ENCODE peak calls at places on chromosomes 5 and 9, in ten cellular contexts. L is GM12878, I is heart right ventricle, B is pancreas, X is left ventricle myocardium inferior, U is Peyer's patch, Q is tibial nerve, E is choroid plexus epithelial cell, V is PC-9, C is ovary. H is an unnamed sample.

GRCh38 chr9:86352440-86353106 is 1.6 kb downstream of the TUT7 start:
- DNase-seq in X (no peak), C (no peak), V (no peak), U (no peak), I (no peak), B (no peak), E (peak; percentile 45), L (no peak), Q (no peak), H (no peak)

GRCh38 chr5:177303121-177303924 is at the start of the genes PRELID1 and RAB24:
- DNase-seq in E (peak; percentile 79), X (peak; percentile 92), U (peak; percentile 92), V (peak; percentile 61), B (peak; percentile 86), C (peak; percentile 88), L (no peak), Q (peak; percentile 84), I (peak; percentile 91), H (peak; percentile 76)

GRCh38 chr5:137086289-137086838 is 412.8 kb downstream of the SPOCK1 start:
- DNase-seq in E (no peak), U (no peak), V (no peak), L (no peak), Q (no peak), C (no peak), X (no peak), B (no peak), I (no peak), H (no peak)

GRCh38 chr5:14983666-14984441 is 112.3 kb upstream of the ANKH start:
- DNase-seq in L (no peak), Q (no peak), E (no peak), V (no peak), U (no peak), X (no peak), B (no peak), I (no peak), C (no peak), H (no peak)

GRCh38 chr5:99061711-99062110 is 132.9 kb upstream of the CHD1 start:
- DNase-seq in B (no peak), L (no peak), I (no peak), X (no peak), E (peak; percentile 50), C (no peak), U (no peak), Q (no peak), V (no peak), H (peak; percentile 66)

GRCh38 chr5:80275347-80275746 is 19.5 kb upstream of the SERINC5 start:
- DNase-seq in U (no peak), L (no peak), C (no peak), E (peak; percentile 63), X (no peak), Q (no peak), I (no peak), V (no peak), B (no peak), H (no peak)

GRCh38 chr9:22141906-22142305 is 132.8 kb upstream of the CDKN2B start:
- DNase-seq in B (no peak), E (peak; percentile 76), U (no peak), X (no peak), C (no peak), V (no peak), L (no peak), Q (no peak), I (no peak), H (no peak)

GRCh38 chr5:135232958-135233357 is 166.1 kb downstream of the MACROH2A1 start:
- DNase-seq in B (no peak), X (no peak), E (no peak), Q (no peak), I (peak; percentile 25), L (no peak), V (no peak), U (peak; percentile 40), C (no peak), H (no peak)

GRCh38 chr9:135612437-135612836 is 26.9 kb downstream of the GLT6D1 start:
- DNase-seq in U (no peak), B (no peak), X (no peak), C (no peak), L (no peak), V (no peak), E (no peak), I (no peak), Q (no peak), H (no peak)

GRCh38 chr9:87148391-87149237 is 201.3 kb upstream of the GAS1 start:
- DNase-seq in Q (peak; percentile 74), L (no peak), U (peak; percentile 65), V (no peak), X (peak; percentile 89), I (peak; percentile 88), C (peak; percentile 77), E (peak; percentile 77), B (peak; percentile 72), H (peak; percentile 70)

GRCh38 chr9:567128-567745 is 274.3 kb upstream of the DMRT1 start:
- DNase-seq in B (no peak), I (no peak), V (no peak), C (no peak), X (no peak), E (no peak), L (peak; percentile 3), U (no peak), Q (no peak), H (no peak)

GRCh38 chr9:127444921-127445850 is 6.0 kb downstream of the RPL12 start:
- DNase-seq in V (peak; percentile 55), L (no peak), Q (no peak), E (no peak), X (no peak), U (peak; percentile 14), B (no peak), I (no peak), C (no peak), H (peak; percentile 74)

GRCh38 chr5:54469655-54470054 is 14.2 kb downstream of the HSPB3 start:
- DNase-seq in X (no peak), B (no peak), U (no peak), I (no peak), C (no peak), V (no peak), Q (no peak), L (peak; percentile 40), E (peak; percentile 44), H (no peak)

GRCh38 chr9:136083558-136084190 is 11.4 kb downstream of the NACC2 start:
- DNase-seq in E (no peak), C (no peak), Q (no peak), V (no peak), X (peak; percentile 4), I (peak; percentile 11), U (no peak), B (no peak), L (no peak), H (no peak)

GRCh38 chr9:2181794-2182193 is 166.6 kb downstream of the SMARCA2 start:
- DNase-seq in X (no peak), Q (no peak), I (no peak), L (no peak), C (no peak), V (no peak), U (peak; percentile 55), B (no peak), E (peak; percentile 43), H (peak; percentile 20)

GRCh38 chr9:23145467-23145866 is 680.6 kb downstream of the ELAVL2 start:
- DNase-seq in U (no peak), E (no peak), V (no peak), C (no peak), B (no peak), X (no peak), L (no peak), Q (no peak), I (no peak), H (no peak)

GRCh38 chr9:69346596-69347390 is 21.8 kb downstream of the ENTREP1 start:
- DNase-seq in E (peak; percentile 4), B (no peak), X (no peak), L (no peak), U (no peak), I (no peak), Q (no peak), V (peak; percentile 66), C (no peak), H (no peak)

GRCh38 chr5:134435525-134435924 is 23.8 kb upstream of the CDKN2AIPNL start:
- DNase-seq in X (no peak), V (peak; percentile 76), Q (no peak), I (no peak), B (no peak), U (no peak), C (no peak), L (no peak), E (peak; percentile 42), H (peak; percentile 89)

GRCh38 chr5:1948663-1949191 is 66.0 kb upstream of the IRX4 start:
- DNase-seq in I (peak; percentile 80), B (no peak), Q (no peak), V (no peak), C (no peak), X (peak; percentile 81), L (no peak), E (no peak), U (no peak), H (no peak)
- H3K4me3 ChIP-seq in I (peak overlapping the region; percentile 10), B (no peak overlapping the region), Q (no peak overlapping the region), V (no peak overlapping the region), C (no peak overlapping the region), X (peak overlapping the region; percentile 57), L (no peak overlapping the region), E (no peak overlapping the region), U (no peak overlapping the region), H (no peak overlapping the region)

GRCh38 chr9:73683862-73684591 is 532.4 kb downstream of the ANXA1 start:
- DNase-seq in V (peak; percentile 41), B (no peak), I (no peak), C (no peak), Q (no peak), U (no peak), E (peak; percentile 94), L (no peak), X (no peak), H (peak; percentile 15)
- TF ChIP-seq CTCF in V (peak; percentile 87), B (no peak), I (no peak), C (no peak), Q (peak; percentile 38), U (no peak), E (peak; percentile 82), L (peak; percentile 67), X (no peak), H (peak; percentile 50)

GRCh38 chr5:31845351-31845750 is 206.4 kb downstream of the PDZD2 start:
- DNase-seq in B (no peak), L (no peak), X (no peak), E (peak; percentile 73), V (no peak), C (no peak), I (no peak), U (no peak), Q (no peak), H (no peak)
- H3K4me3 ChIP-seq in B (no peak overlapping the region), L (no peak overlapping the region), X (no peak overlapping the region), E (no peak overlapping the region), V (no peak overlapping the region), C (no peak overlapping the region), I (no peak overlapping the region), U (no peak overlapping the region), Q (no peak overlapping the region), H (no peak overlapping the region)

DNA sequence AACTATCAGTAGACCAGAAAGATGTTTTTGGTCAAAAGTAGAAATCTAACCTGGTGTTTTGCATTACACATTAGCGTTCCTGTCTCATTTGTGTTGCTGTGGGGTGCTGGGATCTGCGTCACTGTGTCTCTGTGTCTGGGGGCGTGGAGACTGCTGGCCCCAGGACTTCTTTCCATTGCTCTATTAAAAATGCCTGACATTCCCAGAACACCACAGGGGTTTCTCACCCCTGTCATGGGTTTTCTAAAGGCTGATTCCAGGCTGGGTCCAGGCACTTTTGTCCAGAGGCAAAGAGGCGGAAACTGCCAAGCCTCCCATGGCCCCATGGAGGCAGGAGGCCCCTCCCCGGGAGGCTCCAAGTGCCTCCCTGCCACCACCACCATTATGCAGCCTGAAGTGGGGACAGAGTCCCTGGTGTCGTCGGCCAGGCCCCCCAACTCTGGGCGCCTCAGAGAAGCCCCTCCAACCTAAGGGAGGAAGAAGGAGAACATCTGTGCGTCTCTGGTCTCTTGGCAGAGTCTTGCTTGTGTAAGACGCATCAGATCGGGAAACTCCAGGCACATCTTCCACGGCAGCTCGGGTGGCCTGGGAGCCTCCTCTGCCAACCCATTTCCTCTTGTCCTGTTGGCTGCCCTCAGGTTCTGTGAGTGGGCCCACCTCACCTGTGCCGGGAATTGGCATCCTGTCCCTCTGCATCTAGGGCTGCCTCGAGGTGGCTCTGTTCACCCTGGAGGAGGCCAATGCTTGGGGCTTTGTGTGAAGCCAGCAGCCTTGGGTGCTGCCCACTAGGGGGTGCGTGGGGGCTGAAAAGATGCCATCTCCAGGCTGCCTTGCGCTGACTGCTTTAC is 13.8 kb upstream of the PLEKHG4B start:
- DNase-seq in U (peak; percentile 36), C (no peak), L (no peak), X (peak; percentile 49), I (peak; percentile 46), Q (no peak), B (no peak), V (no peak), E (peak; percentile 50), H (no peak)
- TF ChIP-seq CTCF in U (no peak), C (no peak), L (peak; percentile 43), X (peak; percentile 68), I (peak; percentile 47), Q (no peak), B (no peak), V (peak; percentile 65), E (peak; percentile 54), H (peak; percentile 74)

H was measured in foreskin fibroblast.